ENCODE peak calls at places on chromosomes 1 and 21, in seven cellular contexts. One of them, this sample, is unnamed.

GRCh38 chr1:174990382-174990999 is 9.3 kb upstream of the CACYBP start:
- DNase-seq in HepG2: peak; percentile 60
- DNase-seq in A549: peak; percentile 71
- DNase-seq in K562: no peak
- DNase-seq in WTC11: no peak
- DNase-seq in SK-N-SH: peak; percentile 49
- DNase-seq in HCT116: no peak
- DNase-seq in this sample: peak; percentile 60

GRCh38 chr1:248688527-248689298 is 13.9 kb downstream of the OR14I1 start:
- DNase-seq in K562: no peak
- DNase-seq in A549: no peak
- DNase-seq in SK-N-SH: no peak
- DNase-seq in HepG2: no peak
- DNase-seq in WTC11: no peak
- DNase-seq in HCT116: no peak
- DNase-seq in this sample: peak; percentile 14

GRCh38 chr1:174723815-174724214 is 275.9 kb upstream of the CACYBP start:
- DNase-seq in SK-N-SH: no peak
- DNase-seq in K562: no peak
- DNase-seq in A549: no peak
- DNase-seq in WTC11: no peak
- DNase-seq in HCT116: no peak
- DNase-seq in HepG2: no peak
- DNase-seq in this sample: no peak

GRCh38 chr1:24932284-24932683 is 2.2 kb upstream of the RUNX3 start:
- DNase-seq in K562: peak; percentile 92
- DNase-seq in HCT116: peak; percentile 21
- DNase-seq in A549: peak; percentile 68
- DNase-seq in SK-N-SH: peak; percentile 97
- DNase-seq in WTC11: peak; percentile 79
- DNase-seq in HepG2: no peak
- DNase-seq in this sample: peak; percentile 72

GRCh38 chr1:235014756-235015155 is 113.9 kb downstream of the TOMM20 start:
- DNase-seq in K562: no peak
- DNase-seq in HepG2: no peak
- DNase-seq in A549: no peak
- DNase-seq in HCT116: no peak
- DNase-seq in WTC11: no peak
- DNase-seq in SK-N-SH: no peak
- DNase-seq in this sample: no peak

GRCh38 chr1:7471836-7472235 is 299.3 kb upstream of the VAMP3 start:
- DNase-seq in K562: no peak
- DNase-seq in SK-N-SH: no peak
- DNase-seq in A549: no peak
- DNase-seq in WTC11: no peak
- DNase-seq in HepG2: no peak
- DNase-seq in HCT116: no peak
- DNase-seq in this sample: no peak

GRCh38 chr1:52551476-52552235 is 1.2 kb downstream of the TUT4 start:
- DNase-seq in A549: no peak
- DNase-seq in WTC11: no peak
- DNase-seq in HepG2: peak; percentile 31
- DNase-seq in SK-N-SH: no peak
- DNase-seq in K562: no peak
- DNase-seq in HCT116: no peak
- DNase-seq in this sample: peak; percentile 43

GRCh38 chr1:37875833-37876232 is 16.4 kb upstream of the MTF1 start:
- DNase-seq in A549: no peak
- DNase-seq in SK-N-SH: no peak
- DNase-seq in HepG2: no peak
- DNase-seq in WTC11: no peak
- DNase-seq in K562: no peak
- DNase-seq in HCT116: no peak
- DNase-seq in this sample: peak; percentile 34

GRCh38 chr1:231240883-231241735 is at the start of gene GNPAT:
- DNase-seq in SK-N-SH: peak; percentile 96
- DNase-seq in A549: peak; percentile 96
- DNase-seq in HCT116: peak; percentile 64
- DNase-seq in K562: peak; percentile 99
- DNase-seq in HepG2: peak; percentile 76
- DNase-seq in WTC11: peak; percentile 88
- DNase-seq in this sample: peak; percentile 88

GRCh38 chr1:2382621-2383361 is 8.6 kb downstream of the MORN1 start:
- DNase-seq in WTC11: peak; percentile 78
- DNase-seq in HepG2: peak; percentile 36
- DNase-seq in A549: peak; percentile 70
- DNase-seq in SK-N-SH: peak; percentile 87
- DNase-seq in K562: peak; percentile 63
- DNase-seq in HCT116: peak; percentile 26
- DNase-seq in this sample: no peak

GRCh38 chr1:50343323-50343722 is 79.9 kb downstream of the DMRTA2 start:
- DNase-seq in HepG2: no peak
- DNase-seq in K562: no peak
- DNase-seq in A549: no peak
- DNase-seq in SK-N-SH: no peak
- DNase-seq in WTC11: no peak
- DNase-seq in HCT116: no peak
- DNase-seq in this sample: no peak

GRCh38 chr1:167418397-167418796 is 99.9 kb downstream of the CD247 start:
- DNase-seq in K562: no peak
- DNase-seq in SK-N-SH: no peak
- DNase-seq in HCT116: no peak
- DNase-seq in HepG2: no peak
- DNase-seq in A549: no peak
- DNase-seq in WTC11: no peak
- DNase-seq in this sample: peak; percentile 22

GRCh38 chr1:57217905-57218304 is 206.0 kb downstream of the DAB1 start:
- DNase-seq in A549: no peak
- DNase-seq in HCT116: no peak
- DNase-seq in WTC11: no peak
- DNase-seq in SK-N-SH: no peak
- DNase-seq in K562: no peak
- DNase-seq in HepG2: no peak
- DNase-seq in this sample: no peak

GRCh38 chr1:51088474-51088873 is 13.6 kb upstream of the C1orf185 start:
- DNase-seq in HCT116: peak; percentile 7
- DNase-seq in A549: no peak
- DNase-seq in HepG2: no peak
- DNase-seq in K562: peak; percentile 19
- DNase-seq in WTC11: no peak
- DNase-seq in SK-N-SH: no peak
- DNase-seq in this sample: peak; percentile 7

GRCh38 chr1:183198463-183198862 is 12.4 kb downstream of the LAMC2 start:
- DNase-seq in HepG2: no peak
- DNase-seq in K562: no peak
- DNase-seq in A549: no peak
- DNase-seq in HCT116: no peak
- DNase-seq in WTC11: no peak
- DNase-seq in SK-N-SH: no peak
- DNase-seq in this sample: peak; percentile 22

GRCh38 chr1:71488555-71489252 is 407.9 kb upstream of the ZRANB2 start:
- DNase-seq in K562: no peak
- DNase-seq in HepG2: no peak
- DNase-seq in HCT116: no peak
- DNase-seq in SK-N-SH: no peak
- DNase-seq in A549: no peak
- DNase-seq in WTC11: no peak
- DNase-seq in this sample: no peak

GRCh38 chr1:53627666-53628065 is 111.3 kb downstream of the GLIS1 start:
- DNase-seq in HepG2: no peak
- DNase-seq in A549: no peak
- DNase-seq in HCT116: no peak
- DNase-seq in WTC11: no peak
- DNase-seq in SK-N-SH: no peak
- DNase-seq in K562: no peak
- DNase-seq in this sample: no peak

GRCh38 chr1:11550664-11551283 is 71.8 kb downstream of the DISP3 start:
- DNase-seq in A549: peak; percentile 49
- DNase-seq in HCT116: peak; percentile 38
- DNase-seq in SK-N-SH: no peak
- DNase-seq in HepG2: peak; percentile 68
- DNase-seq in K562: peak; percentile 95
- DNase-seq in WTC11: peak; percentile 90
- DNase-seq in this sample: peak; percentile 83

GRCh38 chr1:2544875-2545638 is 11.1 kb upstream of the TNFRSF14 start:
- DNase-seq in WTC11: no peak
- DNase-seq in HCT116: no peak
- DNase-seq in K562: no peak
- DNase-seq in HepG2: no peak
- DNase-seq in A549: no peak
- DNase-seq in SK-N-SH: no peak
- DNase-seq in this sample: no peak

GRCh38 chr1:84724128-84724860 is 34.0 kb upstream of the SSX2IP start:
- DNase-seq in SK-N-SH: no peak
- DNase-seq in HepG2: peak; percentile 17
- DNase-seq in A549: peak; percentile 6
- DNase-seq in HCT116: peak; percentile 51
- DNase-seq in K562: peak; percentile 78
- DNase-seq in WTC11: peak; percentile 85
- DNase-seq in this sample: peak; percentile 28

GRCh38 chr1:9453375-9454093 is 85.7 kb upstream of the SLC25A33 start:
- DNase-seq in WTC11: no peak
- DNase-seq in HepG2: no peak
- DNase-seq in K562: no peak
- DNase-seq in HCT116: no peak
- DNase-seq in A549: no peak
- DNase-seq in SK-N-SH: peak; percentile 40
- DNase-seq in this sample: no peak

GRCh38 chr1:246573481-246573880 is 7.2 kb downstream of the CNST start:
- DNase-seq in K562: no peak
- DNase-seq in HepG2: no peak
- DNase-seq in A549: no peak
- DNase-seq in SK-N-SH: no peak
- DNase-seq in HCT116: no peak
- DNase-seq in WTC11: no peak
- DNase-seq in this sample: peak; percentile 34

GRCh38 chr1:26252718-26253117 is 18.7 kb downstream of the CEP85 start:
- DNase-seq in WTC11: no peak
- DNase-seq in A549: no peak
- DNase-seq in SK-N-SH: no peak
- DNase-seq in K562: no peak
- DNase-seq in HepG2: no peak
- DNase-seq in HCT116: no peak
- DNase-seq in this sample: no peak

GRCh38 chr1:66705100-66705499 is 47.2 kb upstream of the DYNLT5 start:
- DNase-seq in SK-N-SH: no peak
- DNase-seq in HCT116: no peak
- DNase-seq in WTC11: no peak
- DNase-seq in HepG2: peak; percentile 39
- DNase-seq in K562: no peak
- DNase-seq in A549: no peak
- DNase-seq in this sample: no peak

GRCh38 chr21:41611966-41612606 is 104.1 kb upstream of the TMPRSS2 start:
- DNase-seq in HCT116: peak; percentile 50
- DNase-seq in WTC11: peak; percentile 51
- DNase-seq in K562: peak; percentile 39
- DNase-seq in HepG2: peak; percentile 28
- DNase-seq in SK-N-SH: no peak
- DNase-seq in A549: peak; percentile 60
- DNase-seq in this sample: peak; percentile 29

GRCh38 chr21:44916965-44917364 is 3.7 kb downstream of the ITGB2 start:
- DNase-seq in K562: no peak
- DNase-seq in HCT116: no peak
- DNase-seq in SK-N-SH: no peak
- DNase-seq in A549: no peak
- DNase-seq in WTC11: no peak
- DNase-seq in HepG2: no peak
- DNase-seq in this sample: no peak

GRCh38 chr21:44913425-44914175 is 7.1 kb downstream of the ITGB2 start:
- DNase-seq in SK-N-SH: no peak
- DNase-seq in WTC11: no peak
- DNase-seq in HepG2: no peak
- DNase-seq in HCT116: no peak
- DNase-seq in K562: no peak
- DNase-seq in A549: no peak
- DNase-seq in this sample: no peak

GRCh38 chr21:44911384-44912157 is 9.1 kb downstream of the ITGB2 start:
- DNase-seq in WTC11: no peak
- DNase-seq in HCT116: no peak
- DNase-seq in K562: peak; percentile 75
- DNase-seq in SK-N-SH: peak; percentile 73
- DNase-seq in A549: no peak
- DNase-seq in HepG2: peak; percentile 46
- DNase-seq in this sample: no peak

GRCh38 chr21:44912158-44912473 is 8.6 kb downstream of the ITGB2 start:
- DNase-seq in HCT116: no peak
- DNase-seq in WTC11: no peak
- DNase-seq in K562: no peak
- DNase-seq in HepG2: no peak
- DNase-seq in SK-N-SH: no peak
- DNase-seq in A549: no peak
- DNase-seq in this sample: no peak

GRCh38 chr21:44914176-44914874 is 6.4 kb downstream of the ITGB2 start:
- DNase-seq in A549: no peak
- DNase-seq in HCT116: no peak
- DNase-seq in K562: no peak
- DNase-seq in HepG2: peak; percentile 41
- DNase-seq in SK-N-SH: no peak
- DNase-seq in WTC11: no peak
- DNase-seq in this sample: peak; percentile 90
- TF ChIP-seq MAX in A549: no peak
- TF ChIP-seq MAX in HCT116: no peak
- TF ChIP-seq MAX in K562: no peak
- TF ChIP-seq MAX in HepG2: no peak
- TF ChIP-seq MAX in SK-N-SH: no peak
- TF ChIP-seq MAX in WTC11: no peak
- TF ChIP-seq MAX in this sample: peak; percentile 15

DNA sequence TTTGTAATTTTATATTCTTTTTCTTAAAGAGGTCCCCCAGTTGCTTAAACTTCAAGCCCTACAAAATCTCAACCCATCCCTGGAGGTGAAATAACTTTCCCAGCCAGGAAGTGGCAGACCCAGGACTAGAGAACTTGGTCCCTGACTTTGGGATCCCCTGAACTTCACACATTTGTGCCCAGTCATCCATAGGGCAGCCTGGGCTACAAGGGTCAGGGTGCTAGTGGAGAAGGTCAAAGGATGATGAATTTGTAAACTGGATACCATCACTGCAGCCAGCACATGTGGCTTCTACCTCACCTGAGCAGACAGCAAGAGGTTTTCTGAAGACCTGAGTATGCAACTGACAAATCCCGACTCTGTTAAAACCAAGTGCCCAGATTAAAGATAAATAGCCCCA is 31.4 kb downstream of the HIVEP3 start:
- DNase-seq in SK-N-SH: no peak
- DNase-seq in HepG2: no peak
- DNase-seq in A549: no peak
- DNase-seq in HCT116: no peak
- DNase-seq in K562: no peak
- DNase-seq in WTC11: no peak
- DNase-seq in this sample: no peak
- TF ChIP-seq MAX in SK-N-SH: no peak
- TF ChIP-seq MAX in HepG2: no peak
- TF ChIP-seq MAX in A549: no peak
- TF ChIP-seq MAX in HCT116: no peak
- TF ChIP-seq MAX in K562: no peak
- TF ChIP-seq MAX in WTC11: no peak
- TF ChIP-seq MAX in this sample: no peak

GRCh38 chr1:240804475-240804874 is 192.5 kb upstream of the GREM2 start:
- DNase-seq in A549: no peak
- DNase-seq in K562: no peak
- DNase-seq in HepG2: no peak
- DNase-seq in WTC11: no peak
- DNase-seq in SK-N-SH: no peak
- DNase-seq in HCT116: no peak
- DNase-seq in this sample: no peak
- TF ChIP-seq MAX in A549: no peak
- TF ChIP-seq MAX in K562: no peak
- TF ChIP-seq MAX in HepG2: no peak
- TF ChIP-seq MAX in WTC11: no peak
- TF ChIP-seq MAX in SK-N-SH: no peak
- TF ChIP-seq MAX in HCT116: no peak
- TF ChIP-seq MAX in this sample: no peak

GRCh38 chr1:97277891-97278662 is 556.5 kb downstream of the PTBP2 start:
- DNase-seq in SK-N-SH: no peak
- DNase-seq in HepG2: no peak
- DNase-seq in K562: no peak
- DNase-seq in HCT116: peak; percentile 84
- DNase-seq in WTC11: no peak
- DNase-seq in A549: peak; percentile 2
- DNase-seq in this sample: no peak
- TF ChIP-seq MAX in SK-N-SH: no peak
- TF ChIP-seq MAX in HepG2: no peak
- TF ChIP-seq MAX in K562: no peak
- TF ChIP-seq MAX in HCT116: peak; percentile 63
- TF ChIP-seq MAX in WTC11: no peak
- TF ChIP-seq MAX in A549: no peak
- TF ChIP-seq MAX in this sample: no peak